ENCODE peak calls at places on chromosomes 5 and 9, in ten cellular contexts. I is Panc1, G is stomach, J is transverse colon, K is sigmoid colon, R is breast epithelium, B is GM23338, M is HepG2, D is HCT116, T is suprapubic skin. O is an unnamed sample.

GRCh38 chr5:140978260-140978659 is 12.0 kb downstream of the PCDHAC2 start:
- DNase-seq in I (no peak), G (no peak), J (no peak), K (no peak), R (no peak), B (no peak), M (peak; percentile 38), D (no peak), T (no peak), O (no peak)

GRCh38 chr5:116361171-116361967 is 213.3 kb downstream of the SEMA6A start:
- DNase-seq in I (no peak), G (peak; percentile 55), J (peak; percentile 69), K (peak; percentile 84), R (no peak), B (peak; percentile 90), M (no peak), D (no peak), T (peak; percentile 63), O (peak; percentile 31)

GRCh38 chr5:81081461-81081835 is 121.3 kb downstream of the RASGRF2 start:
- DNase-seq in I (no peak), G (no peak), J (no peak), K (no peak), R (no peak), B (no peak), M (no peak), D (no peak), T (no peak), O (no peak)

GRCh38 chr5:123358751-123359150 is 64.5 kb downstream of the CEP120 start:
- DNase-seq in I (no peak), G (no peak), J (no peak), K (no peak), R (no peak), B (no peak), M (no peak), D (no peak), T (no peak), O (no peak)

GRCh38 chr5:152532714-152533113 is 127.6 kb upstream of the NMUR2 start:
- DNase-seq in I (peak; percentile 27), G (no peak), J (no peak), K (no peak), R (no peak), B (peak; percentile 82), M (peak; percentile 33), D (peak; percentile 42), T (no peak), O (no peak)

GRCh38 chr9:95025213-95026170 is 292.0 kb downstream of the FANCC start:
- DNase-seq in I (no peak), G (peak; percentile 72), J (peak; percentile 62), K (peak; percentile 87), R (no peak), B (no peak), M (peak; percentile 80), D (no peak), T (no peak), O (peak; percentile 76)

GRCh38 chr5:34447424-34447823 is 208.7 kb upstream of the RAI14 start:
- DNase-seq in I (no peak), G (no peak), J (no peak), K (no peak), R (no peak), B (no peak), M (no peak), D (no peak), T (no peak), O (no peak)

GRCh38 chr9:32580631-32581300 is 7.8 kb upstream of the NDUFB6 start:
- DNase-seq in I (no peak), G (no peak), J (no peak), K (no peak), R (no peak), B (no peak), M (peak; percentile 13), D (no peak), T (no peak), O (no peak)

GRCh38 chr5:100709771-100710170 is 174.6 kb downstream of the FAM174A start:
- DNase-seq in I (no peak), G (no peak), J (no peak), K (no peak), R (no peak), B (no peak), M (no peak), D (no peak), T (no peak), O (no peak)

GRCh38 chr9:130660326-130660682 is 4.1 kb upstream of the PRDM12 start:
- DNase-seq in I (no peak), G (no peak), J (no peak), K (no peak), R (no peak), B (no peak), M (no peak), D (no peak), T (no peak), O (no peak)

GRCh38 chr5:124309241-124309977 is 437.0 kb downstream of the ZNF608 start:
- DNase-seq in I (no peak), G (no peak), J (no peak), K (no peak), R (no peak), B (peak; percentile 61), M (no peak), D (no peak), T (no peak), O (peak; percentile 8)

GRCh38 chr5:39657943-39658342 is 233.2 kb upstream of the DAB2 start:
- DNase-seq in I (no peak), G (no peak), J (no peak), K (no peak), R (no peak), B (no peak), M (no peak), D (no peak), T (no peak), O (no peak)

GRCh38 chr5:61334224-61335196 is 2.5 kb downstream of the ZSWIM6 start:
- DNase-seq in I (no peak), G (no peak), J (no peak), K (no peak), R (no peak), B (peak; percentile 32), M (no peak), D (no peak), T (no peak), O (no peak)

GRCh38 chr5:51385214-51385613 is 2.0 kb downstream of the ISL1 start:
- DNase-seq in I (no peak), G (no peak), J (no peak), K (no peak), R (no peak), B (no peak), M (no peak), D (no peak), T (no peak), O (no peak)
- H3K27ac ChIP-seq in I (no peak overlapping the region), G (peak overlapping the region; percentile 97), J (no peak overlapping the region), K (peak overlapping the region; percentile 83), R (no peak overlapping the region), B (no peak overlapping the region), M (no peak overlapping the region), D (no peak overlapping the region), T (no peak overlapping the region), O (no peak overlapping the region)

GRCh38 chr9:124197177-124198095 is 60.3 kb upstream of the NEK6 start:
- DNase-seq in I (no peak), G (peak; percentile 5), J (peak; percentile 32), K (peak; percentile 59), R (no peak), B (no peak), M (no peak), D (no peak), T (no peak), O (no peak)
- TF ChIP-seq POLR2AphosphoS5 in I (no peak), G (no peak), J (no peak), K (no peak), R (no peak), B (no peak), M (no peak), D (no peak), T (no peak), O (peak; percentile 39)

DNA sequence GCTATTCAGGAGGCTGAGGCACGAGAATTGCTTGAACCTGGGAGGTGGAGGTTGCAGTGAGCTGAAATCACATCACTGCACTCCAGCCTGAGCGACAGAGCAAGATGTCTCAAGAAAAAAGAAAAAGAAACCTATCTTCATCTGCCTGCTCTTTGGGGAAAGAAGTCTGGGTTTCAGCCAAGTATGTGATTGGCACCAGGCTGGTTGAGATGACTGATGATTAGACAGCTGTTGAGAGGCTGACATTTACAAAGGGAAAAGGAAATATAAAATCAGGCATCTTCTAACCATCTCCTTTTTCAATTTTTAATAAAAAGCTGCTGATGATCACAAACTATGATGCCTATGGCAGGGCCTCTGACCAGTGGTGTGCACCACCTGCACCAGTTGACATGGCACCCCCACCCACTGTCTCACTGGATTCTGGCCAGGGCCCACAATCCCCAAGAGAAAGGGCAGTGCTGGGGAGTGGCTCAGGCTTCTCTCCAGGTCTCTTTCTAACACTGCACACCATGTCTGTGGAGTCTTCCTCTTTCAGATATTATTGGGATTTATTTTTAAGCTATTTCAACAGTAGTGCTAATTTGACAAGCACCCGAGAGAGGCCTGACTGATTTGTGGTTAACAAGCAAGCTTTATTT is 17.2 kb upstream of the C5orf15 start:
- DNase-seq in I (no peak), G (no peak), J (no peak), K (no peak), R (no peak), B (no peak), M (no peak), D (no peak), T (no peak), O (no peak)
- H3K36me3 ChIP-seq in I (peaks cover 23% of the 10 kb centered on the region), G (peaks cover 100% of the 10 kb centered on the region), J (no peaks in the 10 kb centered on the region), K (peaks cover 18% of the 10 kb centered on the region), R (no peaks in the 10 kb centered on the region), B (peaks cover 61% of the 10 kb centered on the region), M (peaks cover 34% of the 10 kb centered on the region), D (peaks cover 60% of the 10 kb centered on the region), T (peaks cover 92% of the 10 kb centered on the region), O (peaks cover 58% of the 10 kb centered on the region)

DNA sequence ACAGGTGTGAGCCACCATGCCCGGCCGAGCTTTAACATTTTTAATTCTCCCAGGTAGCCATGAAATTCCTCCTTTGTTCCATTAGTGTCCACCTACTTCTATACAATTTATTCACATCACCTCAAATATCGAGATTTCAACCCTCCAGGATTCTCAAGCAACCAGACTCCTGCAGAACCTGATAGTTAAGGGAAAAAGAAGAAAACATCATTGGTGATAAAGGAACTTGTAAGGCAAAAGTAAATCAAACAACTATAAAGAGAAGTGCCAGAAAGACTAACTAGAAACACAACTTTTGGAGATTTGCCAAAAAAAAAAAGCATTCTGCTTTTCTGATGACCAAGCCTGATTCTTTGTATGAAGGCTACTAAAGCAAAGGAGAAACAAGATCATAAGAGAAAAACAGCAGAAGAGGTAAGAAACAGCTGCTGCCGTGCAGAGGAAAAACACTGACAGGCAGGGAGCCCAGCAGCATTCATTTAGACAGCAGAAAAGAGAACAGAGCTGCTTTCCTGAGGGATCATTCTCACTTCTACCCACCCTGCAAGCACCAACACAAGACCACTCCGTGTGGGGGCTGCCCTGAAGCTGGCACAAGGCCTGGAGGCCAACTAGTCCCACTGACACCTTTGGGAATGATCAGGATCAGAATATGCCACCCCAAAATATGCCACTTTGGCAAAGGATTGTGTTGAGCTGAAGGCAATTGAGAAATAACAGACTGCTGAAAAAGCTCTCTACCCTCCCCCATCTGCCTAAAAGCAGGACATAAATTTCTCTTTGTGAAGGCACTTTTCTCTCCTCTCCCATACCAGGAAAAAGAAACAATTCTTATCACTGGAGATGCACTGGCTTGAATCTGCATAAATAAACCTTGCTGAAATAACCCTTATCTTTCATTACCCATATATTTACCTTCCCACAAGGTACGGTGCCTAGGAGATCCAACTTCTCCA is 75.1 kb downstream of the ALDH7A1 start:
- DNase-seq in I (no peak), G (no peak), J (peak; percentile 29), K (peak; percentile 87), R (no peak), B (no peak), M (no peak), D (no peak), T (no peak), O (no peak)
- H3K27ac ChIP-seq in I (no peak overlapping the region), G (peak overlapping the region; percentile 87), J (peak overlapping the region; percentile 85), K (peak overlapping the region; percentile 76), R (peak overlapping the region; percentile 85), B (no peak overlapping the region), M (no peak overlapping the region), D (no peak overlapping the region), T (peak overlapping the region; percentile 87), O (peak overlapping the region; percentile 84)

O was measured in upper lobe of left lung.